ENCODE peak calls at places on chromosomes 1 and 21, in five cellular contexts. One of them, this sample, is unnamed.

GRCh38 chr1:25743164-25744139 is 56.5 kb upstream of the SELENON start:
- DNase-seq in astrocyte of the spinal cord: peak
- DNase-seq in activated naive CD4-positive, alpha-beta T cell: no peak
- DNase-seq in posterior cingulate gyrus: peak
- DNase-seq in natural killer cell treated with Interleukin-12 subunit alpha and Interleukin-12 subunit beta and Interleukin-15 and Interleukin-18, amount 100 ng/mL, for 72 hours: no peak
- DNase-seq in this sample: peak

GRCh38 chr1:53559854-53560571 is 100.8 kb downstream of the DMRTB1 start:
- DNase-seq in posterior cingulate gyrus: no peak
- DNase-seq in activated naive CD4-positive, alpha-beta T cell: no peak
- DNase-seq in astrocyte of the spinal cord: no peak
- DNase-seq in natural killer cell treated with Interleukin-12 subunit alpha and Interleukin-12 subunit beta and Interleukin-15 and Interleukin-18, amount 100 ng/mL, for 72 hours: peak
- DNase-seq in this sample: no peak

GRCh38 chr1:2382621-2383361 is 8.6 kb downstream of the MORN1 start:
- DNase-seq in posterior cingulate gyrus: no peak
- DNase-seq in natural killer cell treated with Interleukin-12 subunit alpha and Interleukin-12 subunit beta and Interleukin-15 and Interleukin-18, amount 100 ng/mL, for 72 hours: peak
- DNase-seq in activated naive CD4-positive, alpha-beta T cell: no peak
- DNase-seq in astrocyte of the spinal cord: peak
- DNase-seq in this sample: peak

GRCh38 chr1:62271932-62272728 is 47.1 kb downstream of the KANK4 start:
- DNase-seq in astrocyte of the spinal cord: no peak
- DNase-seq in natural killer cell treated with Interleukin-12 subunit alpha and Interleukin-12 subunit beta and Interleukin-15 and Interleukin-18, amount 100 ng/mL, for 72 hours: peak
- DNase-seq in activated naive CD4-positive, alpha-beta T cell: peak
- DNase-seq in posterior cingulate gyrus: no peak
- DNase-seq in this sample: no peak

GRCh38 chr1:25795955-25796806 is 3.8 kb upstream of the SELENON start:
- DNase-seq in astrocyte of the spinal cord: no peak
- DNase-seq in posterior cingulate gyrus: no peak
- DNase-seq in natural killer cell treated with Interleukin-12 subunit alpha and Interleukin-12 subunit beta and Interleukin-15 and Interleukin-18, amount 100 ng/mL, for 72 hours: no peak
- DNase-seq in activated naive CD4-positive, alpha-beta T cell: no peak
- DNase-seq in this sample: no peak

GRCh38 chr1:200445213-200445612 is 35.4 kb upstream of the ZNF281 start:
- DNase-seq in natural killer cell treated with Interleukin-12 subunit alpha and Interleukin-12 subunit beta and Interleukin-15 and Interleukin-18, amount 100 ng/mL, for 72 hours: no peak
- DNase-seq in posterior cingulate gyrus: no peak
- DNase-seq in activated naive CD4-positive, alpha-beta T cell: no peak
- DNase-seq in astrocyte of the spinal cord: peak
- DNase-seq in this sample: no peak

GRCh38 chr1:151947140-151947539 is 37.8 kb upstream of the THEM4 start:
- DNase-seq in posterior cingulate gyrus: no peak
- DNase-seq in activated naive CD4-positive, alpha-beta T cell: no peak
- DNase-seq in natural killer cell treated with Interleukin-12 subunit alpha and Interleukin-12 subunit beta and Interleukin-15 and Interleukin-18, amount 100 ng/mL, for 72 hours: no peak
- DNase-seq in astrocyte of the spinal cord: no peak
- DNase-seq in this sample: no peak

GRCh38 chr21:31354604-31355443 is 10.8 kb upstream of the TIAM1 start:
- DNase-seq in astrocyte of the spinal cord: peak
- DNase-seq in activated naive CD4-positive, alpha-beta T cell: peak
- DNase-seq in posterior cingulate gyrus: no peak
- DNase-seq in natural killer cell treated with Interleukin-12 subunit alpha and Interleukin-12 subunit beta and Interleukin-15 and Interleukin-18, amount 100 ng/mL, for 72 hours: peak
- DNase-seq in this sample: peak

GRCh38 chr1:198892065-198892464 is 253.2 kb downstream of the PTPRC start:
- DNase-seq in astrocyte of the spinal cord: peak
- DNase-seq in activated naive CD4-positive, alpha-beta T cell: no peak
- DNase-seq in posterior cingulate gyrus: no peak
- DNase-seq in natural killer cell treated with Interleukin-12 subunit alpha and Interleukin-12 subunit beta and Interleukin-15 and Interleukin-18, amount 100 ng/mL, for 72 hours: no peak
- DNase-seq in this sample: peak

GRCh38 chr1:237975903-237976302 is 85.2 kb upstream of the ZP4 start:
- DNase-seq in natural killer cell treated with Interleukin-12 subunit alpha and Interleukin-12 subunit beta and Interleukin-15 and Interleukin-18, amount 100 ng/mL, for 72 hours: no peak
- DNase-seq in posterior cingulate gyrus: no peak
- DNase-seq in activated naive CD4-positive, alpha-beta T cell: no peak
- DNase-seq in astrocyte of the spinal cord: no peak
- DNase-seq in this sample: no peak

GRCh38 chr21:44876849-44877575 is 3.5 kb upstream of the PTTG1IP start:
- DNase-seq in activated naive CD4-positive, alpha-beta T cell: no peak
- DNase-seq in natural killer cell treated with Interleukin-12 subunit alpha and Interleukin-12 subunit beta and Interleukin-15 and Interleukin-18, amount 100 ng/mL, for 72 hours: no peak
- DNase-seq in posterior cingulate gyrus: no peak
- DNase-seq in astrocyte of the spinal cord: no peak
- DNase-seq in this sample: no peak

GRCh38 chr1:25562101-25562927 is 18.9 kb downstream of the LDLRAP1 start:
- DNase-seq in astrocyte of the spinal cord: no peak
- DNase-seq in activated naive CD4-positive, alpha-beta T cell: peak
- DNase-seq in posterior cingulate gyrus: no peak
- DNase-seq in natural killer cell treated with Interleukin-12 subunit alpha and Interleukin-12 subunit beta and Interleukin-15 and Interleukin-18, amount 100 ng/mL, for 72 hours: no peak
- DNase-seq in this sample: no peak

GRCh38 chr1:41342774-41343355 is 18.4 kb upstream of the FOXO6 start:
- DNase-seq in natural killer cell treated with Interleukin-12 subunit alpha and Interleukin-12 subunit beta and Interleukin-15 and Interleukin-18, amount 100 ng/mL, for 72 hours: no peak
- DNase-seq in activated naive CD4-positive, alpha-beta T cell: no peak
- DNase-seq in posterior cingulate gyrus: no peak
- DNase-seq in astrocyte of the spinal cord: no peak
- DNase-seq in this sample: no peak

GRCh38 chr21:36889401-36889800 is 77.1 kb downstream of the HLCS start:
- DNase-seq in natural killer cell treated with Interleukin-12 subunit alpha and Interleukin-12 subunit beta and Interleukin-15 and Interleukin-18, amount 100 ng/mL, for 72 hours: no peak
- DNase-seq in posterior cingulate gyrus: no peak
- DNase-seq in activated naive CD4-positive, alpha-beta T cell: no peak
- DNase-seq in astrocyte of the spinal cord: peak
- DNase-seq in this sample: peak

GRCh38 chr1:206706298-206706791 is 21.6 kb downstream of the MAPKAPK2 start:
- DNase-seq in posterior cingulate gyrus: no peak
- DNase-seq in astrocyte of the spinal cord: peak
- DNase-seq in natural killer cell treated with Interleukin-12 subunit alpha and Interleukin-12 subunit beta and Interleukin-15 and Interleukin-18, amount 100 ng/mL, for 72 hours: peak
- DNase-seq in activated naive CD4-positive, alpha-beta T cell: no peak
- DNase-seq in this sample: no peak

GRCh38 chr1:244454412-244454811 is 2.7 kb upstream of the ADSS2 start:
- DNase-seq in astrocyte of the spinal cord: no peak
- DNase-seq in activated naive CD4-positive, alpha-beta T cell: no peak
- DNase-seq in natural killer cell treated with Interleukin-12 subunit alpha and Interleukin-12 subunit beta and Interleukin-15 and Interleukin-18, amount 100 ng/mL, for 72 hours: no peak
- DNase-seq in posterior cingulate gyrus: no peak
- DNase-seq in this sample: no peak

GRCh38 chr1:177181631-177182291 is 11.0 kb downstream of the BRINP2 start:
- DNase-seq in activated naive CD4-positive, alpha-beta T cell: no peak
- DNase-seq in posterior cingulate gyrus: peak
- DNase-seq in astrocyte of the spinal cord: peak
- DNase-seq in natural killer cell treated with Interleukin-12 subunit alpha and Interleukin-12 subunit beta and Interleukin-15 and Interleukin-18, amount 100 ng/mL, for 72 hours: no peak
- DNase-seq in this sample: peak

GRCh38 chr1:207810173-207810572 is 58.3 kb downstream of the CD46 start:
- DNase-seq in natural killer cell treated with Interleukin-12 subunit alpha and Interleukin-12 subunit beta and Interleukin-15 and Interleukin-18, amount 100 ng/mL, for 72 hours: no peak
- DNase-seq in activated naive CD4-positive, alpha-beta T cell: no peak
- DNase-seq in astrocyte of the spinal cord: peak
- DNase-seq in posterior cingulate gyrus: no peak
- DNase-seq in this sample: no peak